ENCODE peak calls at places on chromosomes 6 and 20, in ten cellular contexts. X, Y, W, T, O, P, A, B, L and J are unnamed samples.

GRCh38 chr20:7272512-7272911 is 505.0 kb downstream of the BMP2 start:
- DNase-seq in P (no peak), A (no peak), L (peak; percentile 35), O (peak; percentile 28), B (no peak), W (no peak), X (no peak), T (no peak), Y (no peak), J (no peak)

GRCh38 chr6:31559958-31560696 is 12.0 kb upstream of the LTA start:
- DNase-seq in T (peak; percentile 36), B (no peak), Y (no peak), P (peak; percentile 52), A (peak; percentile 76), W (peak; percentile 79), X (peak; percentile 85), L (peak; percentile 65), O (peak; percentile 39), J (no peak)

GRCh38 chr20:4973330-4974097 is 27.8 kb downstream of the SLC23A2 start:
- DNase-seq in B (no peak), X (peak; percentile 8), T (peak; percentile 21), A (peak; percentile 66), O (peak; percentile 82), Y (peak; percentile 45), W (peak; percentile 88), L (no peak), P (peak; percentile 90), J (peak; percentile 64)

GRCh38 chr20:59284470-59284869 is 15.9 kb upstream of the EDN3 start:
- DNase-seq in Y (no peak), A (no peak), T (no peak), O (no peak), W (no peak), L (no peak), B (no peak), P (no peak), X (no peak), J (no peak)

GRCh38 chr6:139290787-139291294 is 957 bp downstream of the TXLNB start:
- DNase-seq in X (peak; percentile 46), O (peak; percentile 61), W (no peak), A (peak; percentile 61), Y (no peak), L (no peak), P (peak; percentile 75), T (no peak), B (no peak), J (no peak)

GRCh38 chr6:41399424-41399823 is 64.0 kb downstream of the NCR2 start:
- DNase-seq in T (no peak), L (no peak), Y (no peak), O (no peak), W (no peak), X (no peak), A (no peak), B (no peak), P (no peak), J (no peak)

GRCh38 chr20:34705008-34705382 is 851 bp downstream of the TP53INP2 start:
- DNase-seq in X (no peak), P (no peak), W (no peak), Y (no peak), T (no peak), B (no peak), O (no peak), A (no peak), L (no peak), J (no peak)

GRCh38 chr6:25417206-25417605 is 138.0 kb downstream of the CARMIL1 start:
- DNase-seq in X (no peak), L (no peak), P (no peak), A (peak; percentile 16), B (no peak), Y (no peak), T (no peak), O (peak; percentile 55), W (no peak), J (peak; percentile 18)

GRCh38 chr6:31771992-31772358 is 5.2 kb downstream of the VWA7 start:
- DNase-seq in O (peak; percentile 41), A (peak; percentile 65), T (no peak), L (no peak), X (no peak), Y (no peak), P (peak; percentile 53), W (no peak), B (no peak), J (no peak)

GRCh38 chr6:12348530-12349511 is 58.7 kb downstream of the EDN1 start:
- DNase-seq in T (no peak), A (peak; percentile 83), O (peak; percentile 68), X (no peak), P (peak; percentile 82), Y (peak; percentile 59), L (peak; percentile 96), B (peak; percentile 83), W (peak; percentile 79), J (no peak)

GRCh38 chr20:31516651-31517050 is 2.4 kb downstream of the HM13 start:
- DNase-seq in A (no peak), P (no peak), X (no peak), T (no peak), Y (no peak), L (no peak), B (no peak), O (no peak), W (no peak), J (no peak)

GRCh38 chr20:31515072-31515774 is 981 bp downstream of the HM13 start:
- DNase-seq in P (no peak), L (no peak), W (no peak), T (no peak), Y (no peak), A (no peak), B (no peak), O (no peak), X (no peak), J (no peak)

GRCh38 chr20:31516166-31516565 is 1.9 kb downstream of the HM13 start:
- DNase-seq in O (no peak), P (no peak), A (no peak), T (no peak), Y (no peak), X (no peak), W (no peak), B (no peak), L (no peak), J (no peak)

GRCh38 chr20:31515775-31516107 is 1.5 kb downstream of the HM13 start:
- DNase-seq in L (no peak), B (no peak), T (no peak), Y (no peak), W (no peak), O (no peak), P (no peak), X (no peak), A (no peak), J (no peak)

DNA sequence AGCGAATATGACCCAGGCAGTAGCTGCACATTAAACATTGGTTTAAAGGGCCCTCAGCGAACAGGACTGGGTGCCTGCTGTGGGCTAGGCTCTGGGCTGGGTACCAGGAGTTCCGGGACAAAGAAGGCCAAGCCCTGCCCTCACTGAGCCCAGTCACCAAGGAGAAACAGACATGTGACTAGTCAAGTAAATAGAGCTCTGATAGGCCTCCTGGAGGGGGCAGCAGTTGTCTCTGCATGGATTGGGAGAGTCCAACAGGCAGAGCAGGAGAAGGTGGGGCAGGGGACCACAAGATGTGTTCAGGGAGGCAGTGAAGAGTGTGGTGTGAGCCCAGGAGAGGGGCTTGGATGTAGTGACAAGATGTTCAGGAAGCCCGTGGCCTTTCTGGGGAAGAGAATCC is 3.1 kb downstream of the HM13 start:
- DNase-seq in X (peak; percentile 19), L (peak; percentile 73), O (peak; percentile 69), W (peak; percentile 44), B (peak; percentile 41), T (no peak), Y (no peak), P (peak; percentile 58), A (peak; percentile 50), J (no peak)
- TF ChIP-seq CTCF in X (no peak), L (peak; percentile 64), O (peak; percentile 42), W (peak; percentile 44), B (peak; percentile 29), T (no peak), Y (peak; percentile 56), P (peak; percentile 38), A (peak; percentile 28), J (peak; percentile 56)

DNA sequence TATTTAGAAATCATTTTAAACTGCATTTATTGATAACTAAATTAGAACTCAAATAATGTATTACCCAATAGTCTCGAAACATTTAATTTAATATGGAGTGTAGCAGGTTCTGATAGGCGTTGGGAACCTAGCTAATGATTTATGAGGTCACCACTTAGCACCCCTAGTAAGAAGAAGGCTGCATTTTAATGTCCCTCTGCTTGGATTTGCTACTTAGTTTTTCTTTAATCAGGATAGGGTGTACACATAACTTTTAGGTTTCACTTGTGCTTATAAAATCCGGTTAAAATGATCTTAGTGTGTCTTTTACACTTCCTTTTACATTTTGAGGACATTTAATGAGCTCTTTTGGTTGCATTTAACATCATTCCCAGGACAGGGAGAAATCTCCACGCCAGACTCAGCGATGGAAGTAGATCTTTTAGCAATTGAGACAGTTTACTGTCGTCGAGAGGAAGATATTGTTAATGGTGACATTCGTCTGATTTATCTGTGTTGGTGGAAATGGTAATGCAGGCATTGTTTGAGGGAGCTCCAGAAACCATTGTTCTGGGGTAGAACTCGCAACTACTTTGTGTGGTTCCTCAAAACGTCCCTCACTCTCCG is 5.6 kb downstream of the TFAP2A start:
- DNase-seq in A (no peak), Y (no peak), O (no peak), P (no peak), W (no peak), X (no peak), B (no peak), L (peak; percentile 30), T (no peak), J (no peak)
- H3K4me3 ChIP-seq in A (no peak overlapping the region), Y (peak overlapping the region; percentile 91), O (peak overlapping the region; percentile 77), P (no peak overlapping the region), W (peak overlapping the region; percentile 68), X (no peak overlapping the region), B (no peak overlapping the region), L (peak overlapping the region; percentile 91), T (no peak overlapping the region), J (peak overlapping the region; percentile 37)

GRCh38 chr6:2158596-2159271 is 86.7 kb downstream of the GMDS start:
- DNase-seq in O (peak; percentile 17), Y (no peak), B (peak; percentile 70), T (no peak), A (peak; percentile 50), X (no peak), P (peak; percentile 12), L (peak; percentile 25), W (no peak), J (peak; percentile 27)
- TF ChIP-seq CTCF in O (peak; percentile 32), Y (peak; percentile 47), B (peak; percentile 74), T (no peak), A (peak; percentile 49), X (peak; percentile 46), P (peak; percentile 23), L (peak; percentile 52), W (peak; percentile 28), J (peak; percentile 78)

DNA sequence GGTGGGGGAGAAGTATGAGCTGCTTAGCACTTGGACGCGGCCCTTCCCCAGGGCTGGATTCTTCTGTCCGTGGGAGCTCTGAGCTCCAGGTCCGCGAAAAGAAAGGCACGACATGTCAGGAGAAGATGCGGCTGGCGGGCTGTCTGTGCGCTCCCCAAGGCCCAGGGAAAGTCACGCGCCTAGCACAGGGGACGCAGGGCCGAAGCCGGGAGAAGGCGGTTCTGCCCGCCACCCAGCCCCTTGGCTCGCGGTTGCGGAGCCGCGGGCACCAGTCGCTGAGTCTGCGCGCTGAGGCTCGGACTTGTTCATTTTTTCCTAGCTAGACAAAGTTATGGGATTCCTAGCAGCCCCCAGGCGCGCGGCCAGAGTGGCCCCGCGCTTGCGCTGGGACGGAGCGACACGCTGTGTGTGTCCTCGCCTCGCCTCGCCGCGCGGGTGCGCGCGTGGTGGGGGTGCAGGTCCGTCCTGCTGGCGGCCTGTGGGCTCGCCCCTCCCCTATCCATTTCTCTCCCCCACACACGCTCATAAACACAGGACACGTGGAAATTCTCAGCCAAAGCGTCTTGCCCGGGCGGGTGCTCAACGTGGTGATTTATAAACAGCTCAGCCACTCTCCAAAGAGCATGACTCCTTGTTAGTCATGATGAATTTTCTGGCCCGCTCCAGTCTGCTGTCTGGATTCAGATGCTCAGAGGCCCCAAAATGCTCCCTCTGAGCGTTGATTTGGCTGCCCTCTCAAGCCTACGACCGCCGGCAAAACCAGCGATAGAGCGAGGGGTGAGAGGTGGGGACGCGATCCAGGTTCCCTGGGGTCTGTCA is 1.9 kb upstream of the POU3F2 start:
- DNase-seq in T (no peak), L (peak; percentile 32), X (no peak), B (no peak), O (peak; percentile 80), W (peak; percentile 68), A (peak; percentile 41), P (peak; percentile 74), Y (peak; percentile 11), J (no peak)
- H3K4me3 ChIP-seq in T (peak overlapping the region; percentile 55), L (peak overlapping the region; percentile 70), X (peak overlapping the region; percentile 52), B (no peak overlapping the region), O (peak overlapping the region; percentile 53), W (peak overlapping the region; percentile 53), A (peak overlapping the region; percentile 55), P (peak overlapping the region; percentile 23), Y (peak overlapping the region; percentile 23), J (peak overlapping the region; percentile 49)